ENCODE peak calls at places on chromosomes 1 and 21, in seven cellular contexts. One of them, this sample, is unnamed.

GRCh38 chr1:14778882-14779594 is 180.6 kb downstream of the KAZN start:
- DNase-seq in foreskin fibroblast: no peak
- DNase-seq in AG04450: no peak
- DNase-seq in endodermal cell: peak
- DNase-seq in GM23338: peak
- DNase-seq in activated CD8-positive, alpha-beta T cell treated with anti-CD3 and anti-CD28 coated beads for 36 hours: peak
- DNase-seq in brain microvascular endothelial cell: peak
- DNase-seq in this sample: peak

GRCh38 chr1:220300442-220301121 is 28.3 kb upstream of the RAB3GAP2 start:
- DNase-seq in activated CD8-positive, alpha-beta T cell treated with anti-CD3 and anti-CD28 coated beads for 36 hours: no peak
- DNase-seq in AG04450: peak
- DNase-seq in endodermal cell: peak
- DNase-seq in foreskin fibroblast: peak
- DNase-seq in brain microvascular endothelial cell: peak
- DNase-seq in GM23338: peak
- DNase-seq in this sample: peak

GRCh38 chr21:19468981-19469715 is 1065.6 kb upstream of the TMPRSS15 start:
- DNase-seq in AG04450: no peak
- DNase-seq in GM23338: no peak
- DNase-seq in foreskin fibroblast: no peak
- DNase-seq in endodermal cell: no peak
- DNase-seq in brain microvascular endothelial cell: no peak
- DNase-seq in activated CD8-positive, alpha-beta T cell treated with anti-CD3 and anti-CD28 coated beads for 36 hours: no peak
- DNase-seq in this sample: no peak

GRCh38 chr1:221336141-221336540 is 405.7 kb downstream of the DUSP10 start:
- DNase-seq in AG04450: no peak
- DNase-seq in foreskin fibroblast: peak
- DNase-seq in endodermal cell: no peak
- DNase-seq in brain microvascular endothelial cell: no peak
- DNase-seq in GM23338: no peak
- DNase-seq in activated CD8-positive, alpha-beta T cell treated with anti-CD3 and anti-CD28 coated beads for 36 hours: no peak
- DNase-seq in this sample: no peak

GRCh38 chr1:53344921-53345838 is 17.3 kb upstream of the LRP8 start:
- DNase-seq in foreskin fibroblast: no peak
- DNase-seq in endodermal cell: no peak
- DNase-seq in activated CD8-positive, alpha-beta T cell treated with anti-CD3 and anti-CD28 coated beads for 36 hours: no peak
- DNase-seq in AG04450: no peak
- DNase-seq in GM23338: no peak
- DNase-seq in brain microvascular endothelial cell: no peak
- DNase-seq in this sample: no peak

GRCh38 chr21:43467785-43468184 is 40.9 kb upstream of the SIK1 start:
- DNase-seq in endodermal cell: no peak
- DNase-seq in GM23338: no peak
- DNase-seq in activated CD8-positive, alpha-beta T cell treated with anti-CD3 and anti-CD28 coated beads for 36 hours: no peak
- DNase-seq in brain microvascular endothelial cell: peak
- DNase-seq in AG04450: no peak
- DNase-seq in foreskin fibroblast: no peak
- DNase-seq in this sample: no peak

GRCh38 chr1:66296901-66297300 is 237.1 kb upstream of the SGIP1 start:
- DNase-seq in foreskin fibroblast: no peak
- DNase-seq in endodermal cell: no peak
- DNase-seq in brain microvascular endothelial cell: no peak
- DNase-seq in activated CD8-positive, alpha-beta T cell treated with anti-CD3 and anti-CD28 coated beads for 36 hours: no peak
- DNase-seq in AG04450: no peak
- DNase-seq in GM23338: no peak
- DNase-seq in this sample: no peak

GRCh38 chr1:62218603-62219002 is 24.0 kb downstream of the L1TD1 start:
- DNase-seq in foreskin fibroblast: no peak
- DNase-seq in brain microvascular endothelial cell: no peak
- DNase-seq in AG04450: no peak
- DNase-seq in endodermal cell: no peak
- DNase-seq in GM23338: no peak
- DNase-seq in activated CD8-positive, alpha-beta T cell treated with anti-CD3 and anti-CD28 coated beads for 36 hours: no peak
- DNase-seq in this sample: no peak

GRCh38 chr1:16374266-16374665 is 7.2 kb downstream of the SZRD1 start:
- DNase-seq in endodermal cell: no peak
- DNase-seq in foreskin fibroblast: no peak
- DNase-seq in AG04450: no peak
- DNase-seq in activated CD8-positive, alpha-beta T cell treated with anti-CD3 and anti-CD28 coated beads for 36 hours: no peak
- DNase-seq in brain microvascular endothelial cell: no peak
- DNase-seq in GM23338: no peak
- DNase-seq in this sample: no peak

GRCh38 chr1:118877668-118878067 is 110.5 kb downstream of the TBX15 start:
- DNase-seq in AG04450: no peak
- DNase-seq in brain microvascular endothelial cell: no peak
- DNase-seq in activated CD8-positive, alpha-beta T cell treated with anti-CD3 and anti-CD28 coated beads for 36 hours: no peak
- DNase-seq in foreskin fibroblast: no peak
- DNase-seq in GM23338: no peak
- DNase-seq in endodermal cell: no peak
- DNase-seq in this sample: no peak

GRCh38 chr1:66316464-66317155 is 217.3 kb upstream of the SGIP1 start:
- DNase-seq in activated CD8-positive, alpha-beta T cell treated with anti-CD3 and anti-CD28 coated beads for 36 hours: no peak
- DNase-seq in AG04450: no peak
- DNase-seq in GM23338: no peak
- DNase-seq in endodermal cell: no peak
- DNase-seq in foreskin fibroblast: no peak
- DNase-seq in brain microvascular endothelial cell: no peak
- DNase-seq in this sample: no peak

GRCh38 chr1:21734526-21734925 is 48.4 kb downstream of the USP48 start:
- DNase-seq in foreskin fibroblast: peak
- DNase-seq in endodermal cell: no peak
- DNase-seq in AG04450: no peak
- DNase-seq in activated CD8-positive, alpha-beta T cell treated with anti-CD3 and anti-CD28 coated beads for 36 hours: no peak
- DNase-seq in GM23338: no peak
- DNase-seq in brain microvascular endothelial cell: no peak
- DNase-seq in this sample: peak

GRCh38 chr21:43600642-43601397 is 58.5 kb downstream of the HSF2BP start:
- DNase-seq in endodermal cell: no peak
- DNase-seq in foreskin fibroblast: peak
- DNase-seq in activated CD8-positive, alpha-beta T cell treated with anti-CD3 and anti-CD28 coated beads for 36 hours: no peak
- DNase-seq in brain microvascular endothelial cell: peak
- DNase-seq in GM23338: no peak
- DNase-seq in AG04450: peak
- DNase-seq in this sample: peak

GRCh38 chr1:15371610-15372539 is 37.8 kb upstream of the EFHD2 start:
- DNase-seq in brain microvascular endothelial cell: no peak
- DNase-seq in activated CD8-positive, alpha-beta T cell treated with anti-CD3 and anti-CD28 coated beads for 36 hours: no peak
- DNase-seq in foreskin fibroblast: no peak
- DNase-seq in GM23338: no peak
- DNase-seq in AG04450: no peak
- DNase-seq in endodermal cell: peak
- DNase-seq in this sample: no peak

GRCh38 chr1:173405758-173406344 is 71.3 kb upstream of the PRDX6 start:
- DNase-seq in AG04450: no peak
- DNase-seq in GM23338: no peak
- DNase-seq in brain microvascular endothelial cell: peak
- DNase-seq in endodermal cell: no peak
- DNase-seq in foreskin fibroblast: peak
- DNase-seq in activated CD8-positive, alpha-beta T cell treated with anti-CD3 and anti-CD28 coated beads for 36 hours: peak
- DNase-seq in this sample: peak

GRCh38 chr1:51671527-51672325 is 54.8 kb downstream of the OSBPL9 start:
- DNase-seq in AG04450: peak
- DNase-seq in endodermal cell: no peak
- DNase-seq in brain microvascular endothelial cell: peak
- DNase-seq in foreskin fibroblast: peak
- DNase-seq in GM23338: no peak
- DNase-seq in activated CD8-positive, alpha-beta T cell treated with anti-CD3 and anti-CD28 coated beads for 36 hours: no peak
- DNase-seq in this sample: peak

GRCh38 chr1:89472886-89473285 is 51.7 kb upstream of the LRRC8B start:
- DNase-seq in foreskin fibroblast: no peak
- DNase-seq in brain microvascular endothelial cell: no peak
- DNase-seq in activated CD8-positive, alpha-beta T cell treated with anti-CD3 and anti-CD28 coated beads for 36 hours: no peak
- DNase-seq in GM23338: no peak
- DNase-seq in endodermal cell: no peak
- DNase-seq in AG04450: no peak
- DNase-seq in this sample: no peak

GRCh38 chr1:194118086-194118485 is 931.7 kb upstream of the B3GALT2 start:
- DNase-seq in foreskin fibroblast: no peak
- DNase-seq in activated CD8-positive, alpha-beta T cell treated with anti-CD3 and anti-CD28 coated beads for 36 hours: no peak
- DNase-seq in AG04450: no peak
- DNase-seq in brain microvascular endothelial cell: no peak
- DNase-seq in GM23338: no peak
- DNase-seq in endodermal cell: no peak
- DNase-seq in this sample: no peak

GRCh38 chr1:194114288-194114687 is 927.9 kb upstream of the B3GALT2 start:
- DNase-seq in foreskin fibroblast: no peak
- DNase-seq in brain microvascular endothelial cell: no peak
- DNase-seq in AG04450: no peak
- DNase-seq in endodermal cell: no peak
- DNase-seq in GM23338: no peak
- DNase-seq in activated CD8-positive, alpha-beta T cell treated with anti-CD3 and anti-CD28 coated beads for 36 hours: no peak
- DNase-seq in this sample: no peak

DNA sequence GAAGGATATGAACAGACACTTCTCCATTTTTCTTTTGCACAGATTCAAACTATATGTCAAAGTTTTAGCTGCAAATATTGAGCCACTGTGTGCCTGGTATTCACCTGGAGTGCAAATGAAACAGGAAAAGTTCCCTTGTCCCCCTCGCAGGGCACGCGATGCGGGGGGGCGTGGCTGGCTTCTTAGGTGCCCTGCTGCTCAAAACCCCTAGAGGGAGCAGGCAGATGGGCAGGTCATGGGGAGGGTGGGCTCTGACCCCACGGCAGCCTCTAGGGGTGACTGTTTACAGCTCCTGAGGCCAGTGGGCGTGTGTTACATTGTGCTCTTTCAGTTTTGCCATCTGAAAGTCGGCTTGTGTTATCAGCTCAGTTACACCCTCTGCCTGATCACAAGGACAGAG is 931.2 kb upstream of the B3GALT2 start:
- DNase-seq in activated CD8-positive, alpha-beta T cell treated with anti-CD3 and anti-CD28 coated beads for 36 hours: peak
- DNase-seq in brain microvascular endothelial cell: no peak
- DNase-seq in endodermal cell: peak
- DNase-seq in AG04450: no peak
- DNase-seq in foreskin fibroblast: no peak
- DNase-seq in GM23338: peak
- DNase-seq in this sample: no peak
- TF ChIP-seq CTCF in activated CD8-positive, alpha-beta T cell treated with anti-CD3 and anti-CD28 coated beads for 36 hours: no peak
- TF ChIP-seq CTCF in brain microvascular endothelial cell: peak
- TF ChIP-seq CTCF in endodermal cell: peak
- TF ChIP-seq CTCF in AG04450: no peak
- TF ChIP-seq CTCF in foreskin fibroblast: no peak
- TF ChIP-seq CTCF in GM23338: peak
- TF ChIP-seq CTCF in this sample: peak

DNA sequence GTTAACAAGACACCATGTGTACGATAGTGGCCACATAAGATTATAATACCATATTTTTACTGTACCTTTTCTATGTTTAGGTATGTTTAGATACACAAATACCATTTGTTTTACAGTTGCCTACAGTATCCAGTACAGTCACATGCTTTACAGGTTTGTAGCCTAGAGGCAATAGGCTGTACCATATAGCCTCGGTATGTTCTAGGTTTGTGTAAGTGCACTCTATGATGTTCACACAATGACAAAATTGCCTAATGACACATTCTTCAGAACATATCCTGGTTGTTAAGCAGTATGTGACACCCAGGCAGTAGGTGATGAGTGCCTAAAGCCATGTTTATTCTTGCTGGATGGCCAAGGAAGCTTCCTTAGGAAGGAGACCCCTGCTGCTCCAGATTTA is 111.8 kb downstream of the PAPPA2 start:
- DNase-seq in activated CD8-positive, alpha-beta T cell treated with anti-CD3 and anti-CD28 coated beads for 36 hours: no peak
- DNase-seq in foreskin fibroblast: no peak
- DNase-seq in endodermal cell: no peak
- DNase-seq in AG04450: no peak
- DNase-seq in GM23338: no peak
- DNase-seq in brain microvascular endothelial cell: no peak
- DNase-seq in this sample: no peak
- TF ChIP-seq CTCF in activated CD8-positive, alpha-beta T cell treated with anti-CD3 and anti-CD28 coated beads for 36 hours: no peak
- TF ChIP-seq CTCF in foreskin fibroblast: no peak
- TF ChIP-seq CTCF in endodermal cell: no peak
- TF ChIP-seq CTCF in AG04450: no peak
- TF ChIP-seq CTCF in GM23338: no peak
- TF ChIP-seq CTCF in brain microvascular endothelial cell: no peak
- TF ChIP-seq CTCF in this sample: no peak

DNA sequence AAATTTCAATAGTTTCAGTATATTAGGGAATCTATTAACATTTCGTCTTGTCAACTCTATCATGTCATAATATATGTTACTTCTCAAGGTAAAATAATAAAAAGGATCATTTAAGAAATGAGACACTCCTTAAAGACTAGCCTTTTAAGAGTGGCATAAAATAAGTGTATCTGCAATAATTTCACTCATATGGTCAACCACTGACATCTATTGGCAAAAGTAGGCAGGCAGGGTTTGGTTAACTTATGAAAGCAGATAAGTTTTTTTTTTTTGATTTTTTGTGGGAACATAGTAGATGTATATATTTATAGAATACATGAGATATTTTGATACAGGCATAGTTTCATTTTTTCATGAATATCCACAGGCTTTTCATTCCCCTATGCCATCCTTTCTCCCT is 5.5 kb upstream of the RGS21 start:
- DNase-seq in AG04450: peak
- DNase-seq in GM23338: peak
- DNase-seq in brain microvascular endothelial cell: peak
- DNase-seq in foreskin fibroblast: peak
- DNase-seq in endodermal cell: no peak
- DNase-seq in activated CD8-positive, alpha-beta T cell treated with anti-CD3 and anti-CD28 coated beads for 36 hours: no peak
- DNase-seq in this sample: peak
- TF ChIP-seq CTCF in AG04450: peak
- TF ChIP-seq CTCF in GM23338: peak
- TF ChIP-seq CTCF in brain microvascular endothelial cell: peak
- TF ChIP-seq CTCF in foreskin fibroblast: peak
- TF ChIP-seq CTCF in endodermal cell: peak
- TF ChIP-seq CTCF in activated CD8-positive, alpha-beta T cell treated with anti-CD3 and anti-CD28 coated beads for 36 hours: no peak
- TF ChIP-seq CTCF in this sample: peak

DNA sequence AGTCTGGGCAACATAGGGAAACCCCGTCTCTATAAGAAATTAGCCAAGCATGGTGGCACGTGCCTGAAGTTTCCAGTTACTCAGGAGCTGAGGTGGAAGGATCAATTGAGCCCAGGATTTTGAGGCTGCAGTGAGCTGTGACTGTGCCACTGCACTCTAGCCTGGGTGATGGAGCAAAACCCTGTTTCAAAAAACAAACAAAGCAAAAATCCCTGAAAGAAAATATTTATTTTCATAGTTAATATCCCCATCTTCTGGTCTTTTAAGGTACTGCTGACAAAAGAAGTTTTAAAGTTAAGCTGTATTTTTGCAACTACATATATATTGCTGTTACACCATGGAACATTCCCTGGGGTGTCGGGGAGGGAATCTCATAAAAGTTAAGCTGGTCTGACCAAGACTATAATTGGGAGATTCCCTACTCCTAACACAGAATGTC is 26.0 kb downstream of the VAMP4 start:
- DNase-seq in brain microvascular endothelial cell: no peak
- DNase-seq in GM23338: peak
- DNase-seq in activated CD8-positive, alpha-beta T cell treated with anti-CD3 and anti-CD28 coated beads for 36 hours: no peak
- DNase-seq in endodermal cell: no peak
- DNase-seq in foreskin fibroblast: no peak
- DNase-seq in AG04450: no peak
- DNase-seq in this sample: peak
- TF ChIP-seq CTCF in brain microvascular endothelial cell: peak
- TF ChIP-seq CTCF in GM23338: no peak
- TF ChIP-seq CTCF in activated CD8-positive, alpha-beta T cell treated with anti-CD3 and anti-CD28 coated beads for 36 hours: peak
- TF ChIP-seq CTCF in endodermal cell: peak
- TF ChIP-seq CTCF in foreskin fibroblast: peak
- TF ChIP-seq CTCF in AG04450: peak
- TF ChIP-seq CTCF in this sample: peak

GRCh38 chr1:154335351-154335714 is 10.0 kb downstream of the ATP8B2 start:
- DNase-seq in AG04450: no peak
- DNase-seq in endodermal cell: no peak
- DNase-seq in foreskin fibroblast: no peak
- DNase-seq in GM23338: no peak
- DNase-seq in activated CD8-positive, alpha-beta T cell treated with anti-CD3 and anti-CD28 coated beads for 36 hours: no peak
- DNase-seq in brain microvascular endothelial cell: no peak
- DNase-seq in this sample: no peak
- TF ChIP-seq CTCF in AG04450: no peak
- TF ChIP-seq CTCF in endodermal cell: peak
- TF ChIP-seq CTCF in foreskin fibroblast: no peak
- TF ChIP-seq CTCF in GM23338: no peak
- TF ChIP-seq CTCF in activated CD8-positive, alpha-beta T cell treated with anti-CD3 and anti-CD28 coated beads for 36 hours: peak
- TF ChIP-seq CTCF in brain microvascular endothelial cell: no peak
- TF ChIP-seq CTCF in this sample: no peak